ENCODE peak calls at places on chromosomes 7 and 10, in seven cellular contexts. A is ELR; T is stimulated activated CD4-positive, alpha-beta T cell treated with anti-CD3 and anti-CD28 coated beads, Interleukin-15, amount 100 ng/mL, for 1 hour; P is activated T-cell treated with anti-CD3 and anti-CD28 coated beads, Interleukin-2, amount 50 U/mL, for 48 hours; N is kidney tubule cell; U is chondrocyte; I is NCI-H2171 treated with DMSO at 0.1 percent for 48 hours. M is an unnamed sample.
A peak's percentile ranks its signal among the peaks of the same experiment; 100 is the strongest.

GRCh38 chr10:34739915-34740314 is 75.2 kb downstream of the PARD3 start:
- DNase-seq in A (no peak), T (no peak), P (no peak), N (peak; percentile 67), U (no peak), I (peak; percentile 96), M (peak; percentile 67)

GRCh38 chr7:52163311-52163710 is 846.7 kb upstream of the COBL start:
- DNase-seq in A (no peak), T (no peak), P (no peak), N (no peak), U (no peak), I (no peak), M (no peak)

GRCh38 chr7:155205368-155206285 is 92.1 kb upstream of the INSIG1 start:
- DNase-seq in A (peak; percentile 99), T (peak; percentile 75), P (peak; percentile 90), N (peak; percentile 100), U (peak; percentile 93), I (no peak), M (peak; percentile 99)

GRCh38 chr7:149886018-149886416 is 12.2 kb downstream of the ATP6V0E2 start:
- DNase-seq in A (no peak), T (no peak), P (no peak), N (no peak), U (no peak), I (no peak), M (no peak)

GRCh38 chr7:67823345-67823744 is 826.7 kb downstream of the TYW1 start:
- DNase-seq in A (no peak), T (no peak), P (no peak), N (peak; percentile 21), U (no peak), I (no peak), M (no peak)

GRCh38 chr10:131727612-131728011 is 173.2 kb upstream of the PPP2R2D start:
- DNase-seq in A (no peak), T (no peak), P (no peak), N (no peak), U (no peak), I (no peak), M (no peak)

GRCh38 chr7:12942599-12942998 is 255.2 kb downstream of the ARL4A start:
- DNase-seq in A (no peak), T (no peak), P (no peak), N (peak; percentile 43), U (no peak), I (no peak), M (no peak)

GRCh38 chr10:15120523-15120922 is 23.4 kb downstream of the RPP38 start:
- DNase-seq in A (peak; percentile 77), T (no peak), P (no peak), N (no peak), U (no peak), I (no peak), M (no peak)

GRCh38 chr7:105647591-105647990 is 66.3 kb upstream of the EFCAB10 start:
- DNase-seq in A (no peak), T (no peak), P (no peak), N (peak; percentile 66), U (no peak), I (peak; percentile 61), M (no peak)